ENCODE peak calls at places on chromosome 1, in nine cellular contexts. One of them, this sample, is unnamed.
A peak's percentile ranks its signal among the peaks of the same experiment; 100 is the strongest.

GRCh38 chr1:244394851-244395765 is 56.6 kb downstream of the ADSS2 start:
- DNase-seq in HEK293T: no peak
- DNase-seq in heart right ventricle: no peak
- DNase-seq in DMS79 treated with DMSO at 0.1 percent for 48 hours: no peak
- DNase-seq in activated CD4-positive, alpha-beta T cell treated with anti-CD3 and anti-CD28 coated beads, Interleukin-2, amount 10 ng/mL, durations not matched to agents 7 days and 5 days: no peak
- DNase-seq in esophagus squamous epithelium: no peak
- DNase-seq in SHP77: no peak
- DNase-seq in lung: no peak
- DNase-seq in ureter: no peak
- DNase-seq in this sample: no peak

GRCh38 chr1:91730781-91731732 is 154.9 kb downstream of the TGFBR3 start:
- DNase-seq in lung: peak; percentile 86
- DNase-seq in ureter: no peak
- DNase-seq in heart right ventricle: peak; percentile 70
- DNase-seq in HEK293T: no peak
- DNase-seq in activated CD4-positive, alpha-beta T cell treated with anti-CD3 and anti-CD28 coated beads, Interleukin-2, amount 10 ng/mL, durations not matched to agents 7 days and 5 days: no peak
- DNase-seq in SHP77: no peak
- DNase-seq in esophagus squamous epithelium: no peak
- DNase-seq in DMS79 treated with DMSO at 0.1 percent for 48 hours: no peak
- DNase-seq in this sample: no peak

GRCh38 chr1:223742861-223743517 is 30.6 kb downstream of the CAPN2 start:
- DNase-seq in lung: no peak
- DNase-seq in activated CD4-positive, alpha-beta T cell treated with anti-CD3 and anti-CD28 coated beads, Interleukin-2, amount 10 ng/mL, durations not matched to agents 7 days and 5 days: no peak
- DNase-seq in SHP77: peak; percentile 63
- DNase-seq in DMS79 treated with DMSO at 0.1 percent for 48 hours: no peak
- DNase-seq in ureter: no peak
- DNase-seq in heart right ventricle: no peak
- DNase-seq in esophagus squamous epithelium: no peak
- DNase-seq in HEK293T: no peak
- DNase-seq in this sample: no peak

GRCh38 chr1:162279099-162279498 is 97.6 kb downstream of the SPATA46 start:
- DNase-seq in activated CD4-positive, alpha-beta T cell treated with anti-CD3 and anti-CD28 coated beads, Interleukin-2, amount 10 ng/mL, durations not matched to agents 7 days and 5 days: no peak
- DNase-seq in heart right ventricle: peak; percentile 24
- DNase-seq in lung: no peak
- DNase-seq in ureter: no peak
- DNase-seq in HEK293T: no peak
- DNase-seq in DMS79 treated with DMSO at 0.1 percent for 48 hours: peak; percentile 68
- DNase-seq in esophagus squamous epithelium: no peak
- DNase-seq in SHP77: peak; percentile 1
- DNase-seq in this sample: no peak

GRCh38 chr1:241323510-241323909 is 33.5 kb downstream of the RGS7 start:
- DNase-seq in ureter: no peak
- DNase-seq in activated CD4-positive, alpha-beta T cell treated with anti-CD3 and anti-CD28 coated beads, Interleukin-2, amount 10 ng/mL, durations not matched to agents 7 days and 5 days: peak; percentile 40
- DNase-seq in lung: no peak
- DNase-seq in SHP77: no peak
- DNase-seq in esophagus squamous epithelium: no peak
- DNase-seq in DMS79 treated with DMSO at 0.1 percent for 48 hours: no peak
- DNase-seq in HEK293T: peak; percentile 61
- DNase-seq in heart right ventricle: no peak
- DNase-seq in this sample: peak; percentile 68

GRCh38 chr1:5830771-5831599 is 161.2 kb downstream of the NPHP4 start:
- DNase-seq in activated CD4-positive, alpha-beta T cell treated with anti-CD3 and anti-CD28 coated beads, Interleukin-2, amount 10 ng/mL, durations not matched to agents 7 days and 5 days: no peak
- DNase-seq in ureter: no peak
- DNase-seq in DMS79 treated with DMSO at 0.1 percent for 48 hours: no peak
- DNase-seq in SHP77: peak; percentile 64
- DNase-seq in heart right ventricle: no peak
- DNase-seq in esophagus squamous epithelium: no peak
- DNase-seq in lung: no peak
- DNase-seq in HEK293T: peak; percentile 56
- DNase-seq in this sample: peak; percentile 39

GRCh38 chr1:36132029-36132428 is 7.0 kb upstream of the COL8A2 start:
- DNase-seq in SHP77: no peak
- DNase-seq in heart right ventricle: no peak
- DNase-seq in HEK293T: no peak
- DNase-seq in ureter: no peak
- DNase-seq in DMS79 treated with DMSO at 0.1 percent for 48 hours: no peak
- DNase-seq in activated CD4-positive, alpha-beta T cell treated with anti-CD3 and anti-CD28 coated beads, Interleukin-2, amount 10 ng/mL, durations not matched to agents 7 days and 5 days: no peak
- DNase-seq in lung: no peak
- DNase-seq in esophagus squamous epithelium: no peak
- DNase-seq in this sample: no peak

GRCh38 chr1:151968058-151968457 is 25.6 kb downstream of the S100A10 start:
- DNase-seq in ureter: no peak
- DNase-seq in activated CD4-positive, alpha-beta T cell treated with anti-CD3 and anti-CD28 coated beads, Interleukin-2, amount 10 ng/mL, durations not matched to agents 7 days and 5 days: peak; percentile 72
- DNase-seq in heart right ventricle: peak; percentile 36
- DNase-seq in HEK293T: peak; percentile 67
- DNase-seq in esophagus squamous epithelium: no peak
- DNase-seq in DMS79 treated with DMSO at 0.1 percent for 48 hours: peak; percentile 32
- DNase-seq in SHP77: peak; percentile 24
- DNase-seq in lung: no peak
- DNase-seq in this sample: no peak

GRCh38 chr1:98086156-98086555 is 165.3 kb upstream of the DPYD start:
- DNase-seq in lung: no peak
- DNase-seq in heart right ventricle: no peak
- DNase-seq in SHP77: no peak
- DNase-seq in ureter: no peak
- DNase-seq in activated CD4-positive, alpha-beta T cell treated with anti-CD3 and anti-CD28 coated beads, Interleukin-2, amount 10 ng/mL, durations not matched to agents 7 days and 5 days: no peak
- DNase-seq in DMS79 treated with DMSO at 0.1 percent for 48 hours: no peak
- DNase-seq in esophagus squamous epithelium: no peak
- DNase-seq in HEK293T: no peak
- DNase-seq in this sample: no peak

GRCh38 chr1:46173361-46173856 is 1.5 kb upstream of the TSPAN1 start:
- DNase-seq in esophagus squamous epithelium: no peak
- DNase-seq in DMS79 treated with DMSO at 0.1 percent for 48 hours: no peak
- DNase-seq in activated CD4-positive, alpha-beta T cell treated with anti-CD3 and anti-CD28 coated beads, Interleukin-2, amount 10 ng/mL, durations not matched to agents 7 days and 5 days: no peak
- DNase-seq in ureter: no peak
- DNase-seq in heart right ventricle: peak; percentile 65
- DNase-seq in lung: no peak
- DNase-seq in SHP77: peak; percentile 28
- DNase-seq in HEK293T: no peak
- DNase-seq in this sample: no peak

GRCh38 chr1:80358141-80358540 is 1351.6 kb upstream of the ADGRL4 start:
- DNase-seq in lung: no peak
- DNase-seq in SHP77: no peak
- DNase-seq in esophagus squamous epithelium: no peak
- DNase-seq in activated CD4-positive, alpha-beta T cell treated with anti-CD3 and anti-CD28 coated beads, Interleukin-2, amount 10 ng/mL, durations not matched to agents 7 days and 5 days: no peak
- DNase-seq in HEK293T: no peak
- DNase-seq in ureter: no peak
- DNase-seq in heart right ventricle: no peak
- DNase-seq in DMS79 treated with DMSO at 0.1 percent for 48 hours: no peak
- DNase-seq in this sample: no peak

GRCh38 chr1:236534164-236534651 is 10.4 kb downstream of the LGALS8 start:
- DNase-seq in ureter: no peak
- DNase-seq in lung: no peak
- DNase-seq in DMS79 treated with DMSO at 0.1 percent for 48 hours: no peak
- DNase-seq in HEK293T: no peak
- DNase-seq in activated CD4-positive, alpha-beta T cell treated with anti-CD3 and anti-CD28 coated beads, Interleukin-2, amount 10 ng/mL, durations not matched to agents 7 days and 5 days: peak; percentile 24
- DNase-seq in SHP77: no peak
- DNase-seq in esophagus squamous epithelium: no peak
- DNase-seq in heart right ventricle: no peak
- DNase-seq in this sample: no peak

GRCh38 chr1:228802386-228803221 is 67.3 kb downstream of the RHOU start:
- DNase-seq in lung: no peak
- DNase-seq in activated CD4-positive, alpha-beta T cell treated with anti-CD3 and anti-CD28 coated beads, Interleukin-2, amount 10 ng/mL, durations not matched to agents 7 days and 5 days: no peak
- DNase-seq in DMS79 treated with DMSO at 0.1 percent for 48 hours: peak; percentile 85
- DNase-seq in esophagus squamous epithelium: no peak
- DNase-seq in ureter: no peak
- DNase-seq in heart right ventricle: no peak
- DNase-seq in SHP77: no peak
- DNase-seq in HEK293T: no peak
- DNase-seq in this sample: no peak

GRCh38 chr1:93531193-93531592 is 83.3 kb downstream of the FNBP1L start:
- DNase-seq in DMS79 treated with DMSO at 0.1 percent for 48 hours: no peak
- DNase-seq in activated CD4-positive, alpha-beta T cell treated with anti-CD3 and anti-CD28 coated beads, Interleukin-2, amount 10 ng/mL, durations not matched to agents 7 days and 5 days: no peak
- DNase-seq in heart right ventricle: no peak
- DNase-seq in HEK293T: no peak
- DNase-seq in esophagus squamous epithelium: no peak
- DNase-seq in lung: no peak
- DNase-seq in ureter: no peak
- DNase-seq in SHP77: no peak
- DNase-seq in this sample: no peak